ENCODE peak calls at places on chromosomes 2 and 18, in five cellular contexts. J is A549; Y is stimulated activated CD4-positive, alpha-beta T cell treated with anti-CD3 and anti-CD28 coated beads, Interleukin-15, amount 100 ng/mL, for 24 hours; O is adipocyte; U is upper lobe of right lung. X is an unnamed sample.

GRCh38 chr18:12287684-12288405 is 20.2 kb upstream of the TUBB6 start:
- DNase-seq in O (peak), J (peak), U (peak), Y (peak), X (no peak)

GRCh38 chr2:154623819-154624218 is 74.7 kb upstream of the KCNJ3 start:
- DNase-seq in U (no peak), O (peak), Y (no peak), J (peak), X (peak)

GRCh38 chr2:107354143-107354542 is 468.2 kb upstream of the ST6GAL2 start:
- DNase-seq in U (no peak), O (peak), J (no peak), Y (no peak), X (no peak)

GRCh38 chr2:72924353-72925240 is 7.3 kb downstream of the EMX1 start:
- DNase-seq in Y (peak), U (peak), J (no peak), O (no peak), X (no peak)

GRCh38 chr2:230202430-230203109 is 17.2 kb downstream of the SP110 start:
- DNase-seq in U (no peak), Y (peak), J (no peak), O (no peak), X (no peak)

GRCh38 chr18:66110607-66111006 is 359.8 kb downstream of the CDH7 start:
- DNase-seq in J (no peak), Y (no peak), O (no peak), U (no peak), X (no peak)

GRCh38 chr18:70421471-70421870 is 132.6 kb downstream of the SOCS6 start:
- DNase-seq in U (no peak), J (peak), O (no peak), Y (no peak), X (no peak)

GRCh38 chr2:233081731-233082221 is 21.6 kb downstream of the INPP5D start:
- DNase-seq in U (peak), O (no peak), J (no peak), Y (no peak), X (no peak)

GRCh38 chr2:112198780-112199179 is 56.1 kb downstream of the ZC3H8 start:
- DNase-seq in U (no peak), O (no peak), Y (no peak), J (no peak), X (no peak)

GRCh38 chr18:74040459-74041332 is 106.9 kb downstream of the FBXO15 start:
- DNase-seq in O (peak), U (peak), J (peak), Y (peak), X (no peak)

GRCh38 chr18:23230688-23231087 is 95.4 kb downstream of the CABLES1 start:
- DNase-seq in U (no peak), J (no peak), Y (no peak), O (no peak), X (no peak)

GRCh38 chr2:239014458-239014857 is 166.6 kb downstream of the TWIST2 start:
- DNase-seq in J (no peak), O (no peak), U (peak), Y (no peak), X (no peak)

GRCh38 chr2:69720404-69720803 is 21.5 kb upstream of the ANXA4 start:
- DNase-seq in U (no peak), Y (no peak), J (no peak), O (peak), X (no peak)

GRCh38 chr2:206727287-206727686 is 9.1 kb upstream of the DYTN start:
- DNase-seq in Y (no peak), U (no peak), O (no peak), J (no peak), X (no peak)

GRCh38 chr2:196696423-196697073 is 57.0 kb downstream of the CCDC150 start:
- DNase-seq in O (peak), Y (no peak), J (peak), U (no peak), X (no peak)

GRCh38 chr2:237968048-237968862 is 1.4 kb downstream of the UBE2F start:
- DNase-seq in Y (peak), J (peak), U (peak), O (peak), X (peak)